ENCODE peak calls at places on chromosomes 11 and 22, in seven cellular contexts. I is right cardiac atrium; T is CD8-positive, alpha-beta memory T cell; G is ovary; D is upper lobe of right lung; U is heart left ventricle; E is mesendoderm. O is an unnamed sample.

GRCh38 chr11:57406337-57406904 is 16.0 kb upstream of the PRG2 start:
- DNase-seq in I (no peak), T (no peak), G (no peak), D (no peak), U (peak; percentile 57), E (no peak), O (no peak)

GRCh38 chr22:48366056-48366455 is 1461.6 kb downstream of the BRD1 start:
- DNase-seq in I (no peak), T (no peak), G (no peak), D (no peak), U (no peak), E (no peak), O (no peak)

GRCh38 chr11:103367650-103368049 is 258.4 kb downstream of the DYNC2H1 start:
- DNase-seq in I (no peak), T (no peak), G (no peak), D (no peak), U (no peak), E (no peak), O (no peak)

GRCh38 chr11:574632-575323 is 1.5 kb upstream of the PHRF1 start:
- DNase-seq in I (peak; percentile 66), T (no peak), G (peak; percentile 54), D (no peak), U (no peak), E (no peak), O (no peak)

GRCh38 chr11:44865866-44866272 is 84.8 kb downstream of the TP53I11 start:
- DNase-seq in I (peak; percentile 81), T (no peak), G (no peak), D (no peak), U (peak; percentile 81), E (no peak), O (no peak)

GRCh38 chr11:19821412-19821875 is 108.8 kb downstream of the NAV2 start:
- DNase-seq in I (no peak), T (no peak), G (no peak), D (peak; percentile 66), U (no peak), E (no peak), O (no peak)

GRCh38 chr22:49350441-49351121 is 477.1 kb downstream of the BRD1 start:
- DNase-seq in I (no peak), T (no peak), G (no peak), D (peak; percentile 52), U (no peak), E (no peak), O (no peak)

GRCh38 chr11:78310500-78310909 is 107.1 kb downstream of the GAB2 start:
- DNase-seq in I (peak; percentile 85), T (no peak), G (peak; percentile 66), D (peak; percentile 36), U (peak; percentile 83), E (no peak), O (no peak)

GRCh38 chr11:70757241-70757640 is 358.9 kb downstream of the CTTN start:
- DNase-seq in I (no peak), T (no peak), G (no peak), D (no peak), U (no peak), E (no peak), O (no peak)

GRCh38 chr22:50671641-50672040 is 982 bp upstream of the SHANK3 start:
- DNase-seq in I (no peak), T (no peak), G (no peak), D (no peak), U (peak; percentile 47), E (no peak), O (no peak)

GRCh38 chr22:40628354-40629042 is 8.0 kb downstream of the MRTFA start:
- DNase-seq in I (no peak), T (no peak), G (no peak), D (peak; percentile 19), U (no peak), E (no peak), O (no peak)

GRCh38 chr11:10942621-10943020 is 84.8 kb upstream of the ZBED5 start:
- DNase-seq in I (no peak), T (no peak), G (no peak), D (no peak), U (no peak), E (no peak), O (no peak)

GRCh38 chr11:121931121-121931520 is 184.9 kb downstream of the BLID start:
- DNase-seq in I (no peak), T (no peak), G (no peak), D (no peak), U (no peak), E (no peak), O (no peak)

GRCh38 chr22:46679711-46680269 is 58.3 kb downstream of the CERK start:
- DNase-seq in I (no peak), T (no peak), G (no peak), D (no peak), U (no peak), E (no peak), O (no peak)

GRCh38 chr11:69449320-69450063 is 32.0 kb upstream of the LINC01488 start:
- DNase-seq in I (peak; percentile 92), T (no peak), G (peak; percentile 36), D (no peak), U (peak; percentile 91), E (peak; percentile 46), O (no peak)

GRCh38 chr11:75233688-75234295 is 6.8 kb upstream of the TPBGL start:
- DNase-seq in I (no peak), T (no peak), G (no peak), D (no peak), U (no peak), E (peak; percentile 89), O (no peak)

GRCh38 chr11:134529212-134530096 is 117.4 kb upstream of the B3GAT1 start:
- DNase-seq in I (no peak), T (no peak), G (no peak), D (peak; percentile 53), U (peak; percentile 8), E (no peak), O (no peak)

DNA sequence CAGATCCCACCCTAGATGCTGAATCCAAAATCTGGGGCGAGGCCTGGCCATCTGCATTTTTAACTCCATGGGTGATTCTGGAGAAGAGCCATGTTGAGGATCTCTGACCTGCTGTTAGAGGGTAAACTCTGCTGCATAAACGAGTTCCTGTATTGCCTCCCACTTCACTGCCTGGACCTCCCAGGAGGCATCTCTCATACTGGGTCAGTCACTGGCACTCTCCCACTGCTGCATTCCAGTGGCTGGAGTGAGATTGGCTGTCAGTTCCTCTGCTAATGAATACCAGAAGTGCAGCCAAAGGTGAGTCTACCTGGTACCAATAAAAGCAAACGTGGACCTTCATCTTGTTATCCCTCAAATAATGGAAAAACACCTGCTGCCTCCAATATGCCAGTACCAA is 10.3 kb downstream of the POLDIP3 start:
- DNase-seq in I (no peak), T (no peak), G (no peak), D (no peak), U (no peak), E (no peak), O (no peak)
- H3K4me1 ChIP-seq in I (peaks cover 5% of the 10 kb centered on the region), T (peaks cover 15% of the 10 kb centered on the region), G (peaks cover 18% of the 10 kb centered on the region), D (peaks cover 43% of the 10 kb centered on the region), U (peaks cover 16% of the 10 kb centered on the region), E (no peaks in the 10 kb centered on the region), O (peaks cover 9% of the 10 kb centered on the region)

DNA sequence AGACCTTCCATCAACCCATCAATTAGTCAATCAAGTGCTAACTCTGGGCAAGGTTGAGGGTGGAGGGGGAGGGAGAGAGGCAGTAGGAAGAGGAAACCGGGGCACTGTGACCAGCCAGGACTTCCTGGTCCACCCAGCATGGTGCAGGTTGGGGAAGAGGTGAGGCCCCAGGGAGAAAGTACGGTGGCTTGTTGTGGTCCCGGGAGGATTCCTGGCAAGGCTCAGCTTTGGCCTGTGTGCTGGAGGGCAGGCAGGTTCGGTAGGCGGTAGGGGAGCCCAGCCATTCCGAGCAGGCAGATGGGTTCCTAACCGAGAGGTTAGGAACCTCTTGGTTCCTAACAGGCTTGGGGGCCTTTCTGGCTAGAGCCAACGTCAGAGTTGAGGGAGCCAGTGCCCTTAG is 10.8 kb downstream of the ST14 start:
- DNase-seq in I (no peak), T (no peak), G (no peak), D (no peak), U (no peak), E (no peak), O (no peak)
- H3K4me3 ChIP-seq in I (no peak overlapping the region), T (no peak overlapping the region), G (no peak overlapping the region), D (no peak overlapping the region), U (no peak overlapping the region), E (no peak overlapping the region), O (no peak overlapping the region)

DNA sequence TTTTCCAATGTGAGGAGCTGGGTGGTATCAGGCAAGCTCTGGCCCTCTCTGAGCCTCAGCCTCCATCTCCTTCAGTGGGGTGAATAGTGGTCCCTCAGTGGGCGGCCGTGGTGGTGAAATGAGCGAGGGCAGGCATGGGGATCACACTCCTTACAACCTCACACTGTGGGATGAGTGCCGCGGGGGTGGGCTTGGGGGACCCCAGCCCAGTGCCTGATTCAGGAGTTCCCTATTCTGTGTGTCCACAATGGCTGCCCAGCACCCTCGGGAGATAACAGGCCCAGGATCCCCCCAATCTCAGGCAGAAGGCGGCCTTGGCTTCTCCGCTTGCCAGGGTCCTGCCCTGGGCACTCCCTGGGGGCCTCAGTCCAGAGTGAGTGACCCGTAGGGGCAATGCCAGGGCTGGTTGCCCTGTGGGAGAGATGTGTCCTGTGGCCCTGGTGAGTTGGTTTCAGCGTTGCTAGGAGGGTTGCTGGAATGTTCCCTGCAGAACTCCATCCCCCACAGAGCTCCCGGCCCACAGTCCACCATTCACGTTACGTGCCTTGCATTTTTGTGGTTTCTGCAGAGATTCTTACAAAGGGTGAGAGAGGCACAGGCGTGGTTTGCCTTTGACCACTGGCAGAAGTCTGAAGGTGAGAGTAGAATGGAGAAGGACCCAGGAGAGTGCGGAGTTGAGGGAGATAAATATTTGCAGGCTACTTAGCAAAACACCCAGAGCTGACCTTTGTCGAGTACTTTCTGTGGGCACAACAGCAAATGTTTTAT is 2.9 kb downstream of the ALDH3B1 start:
- DNase-seq in I (peak; percentile 51), T (no peak), G (no peak), D (peak; percentile 87), U (no peak), E (peak; percentile 66), O (no peak)
- H3K4me1 ChIP-seq in I (peaks cover 5% of the 10 kb centered on the region), T (no peaks in the 10 kb centered on the region), G (peaks cover 10% of the 10 kb centered on the region), D (peaks cover 63% of the 10 kb centered on the region), U (peaks cover 14% of the 10 kb centered on the region), E (no peaks in the 10 kb centered on the region), O (no peaks in the 10 kb centered on the region)

GRCh38 chr22:35498446-35498845 is 42.2 kb upstream of the RASD2 start:
- DNase-seq in I (no peak), T (no peak), G (no peak), D (no peak), U (no peak), E (no peak), O (no peak)
- H3K4me3 ChIP-seq in I (no peak overlapping the region), T (no peak overlapping the region), G (no peak overlapping the region), D (no peak overlapping the region), U (no peak overlapping the region), E (no peak overlapping the region), O (no peak overlapping the region)

GRCh38 chr11:128324051-128324481 is 263.3 kb downstream of the ETS1 start:
- DNase-seq in I (no peak), T (no peak), G (no peak), D (no peak), U (no peak), E (no peak), O (no peak)
- H3K4me1 ChIP-seq in I (peaks cover 1% of the 10 kb centered on the region), T (peaks cover 95% of the 10 kb centered on the region), G (no peaks in the 10 kb centered on the region), D (peaks cover 6% of the 10 kb centered on the region), U (no peaks in the 10 kb centered on the region), E (peaks cover 3% of the 10 kb centered on the region), O (peaks cover 80% of the 10 kb centered on the region)

GRCh38 chr11:63502252-63502820 is 3.5 kb upstream of the LGALS12 start:
- DNase-seq in I (no peak), T (no peak), G (no peak), D (no peak), U (no peak), E (peak; percentile 28), O (no peak)
- H3K4me3 ChIP-seq in I (no peak overlapping the region), T (no peak overlapping the region), G (no peak overlapping the region), D (no peak overlapping the region), U (no peak overlapping the region), E (no peak overlapping the region), O (no peak overlapping the region)